ENCODE peak calls at places on chromosomes 5 and 9, in nine cellular contexts. H, O, U, L, A, C, Z, V and K are unnamed samples.

GRCh38 chr9:127058645-127059021 is 63.8 kb downstream of the ANGPTL2 start:
- DNase-seq in H (no peak), O (no peak), U (no peak), L (no peak), A (no peak), C (peak), Z (no peak), V (no peak), K (no peak)

GRCh38 chr9:113653746-113654604 is 190.4 kb downstream of the RGS3 start:
- DNase-seq in H (no peak), O (no peak), U (no peak), L (no peak), A (no peak), C (peak), Z (no peak), V (no peak), K (no peak)

GRCh38 chr5:138824924-138825863 is 49.9 kb downstream of the LRRTM2 start:
- DNase-seq in H (peak), O (no peak), U (peak), L (no peak), A (no peak), C (no peak), Z (no peak), V (peak), K (no peak)

GRCh38 chr5:154770111-154770510 is 14.9 kb downstream of the LARP1 start:
- DNase-seq in H (no peak), O (no peak), U (no peak), L (no peak), A (no peak), C (no peak), Z (no peak), V (no peak), K (no peak)

GRCh38 chr5:106376522-106376921 is 1294.2 kb downstream of the EFNA5 start:
- DNase-seq in H (no peak), O (no peak), U (no peak), L (no peak), A (no peak), C (no peak), Z (no peak), V (peak), K (no peak)

GRCh38 chr5:9337908-9338307 is 208.0 kb downstream of the SEMA5A start:
- DNase-seq in H (no peak), O (no peak), U (peak), L (no peak), A (no peak), C (no peak), Z (no peak), V (peak), K (no peak)

GRCh38 chr9:130445268-130445983 is 665 bp downstream of the ASS1 start:
- DNase-seq in H (no peak), O (peak), U (no peak), L (no peak), A (no peak), C (no peak), Z (no peak), V (peak), K (no peak)

GRCh38 chr9:110099236-110099741 is 108.7 kb downstream of the C9orf152 start:
- DNase-seq in H (no peak), O (no peak), U (peak), L (no peak), A (no peak), C (peak), Z (no peak), V (peak), K (no peak)

GRCh38 chr5:172379481-172379880 is 74.8 kb downstream of the SH3PXD2B start:
- DNase-seq in H (no peak), O (no peak), U (no peak), L (no peak), A (no peak), C (no peak), Z (no peak), V (no peak), K (no peak)

GRCh38 chr5:168875839-168876238 is 296.7 kb upstream of the PANK3 start:
- DNase-seq in H (no peak), O (no peak), U (peak), L (no peak), A (no peak), C (no peak), Z (no peak), V (no peak), K (no peak)

GRCh38 chr9:128713941-128714573 is 9.9 kb downstream of the ZDHHC12 start:
- DNase-seq in H (no peak), O (no peak), U (no peak), L (no peak), A (no peak), C (peak), Z (no peak), V (no peak), K (no peak)

GRCh38 chr5:169557838-169558237 is 25.7 kb upstream of the SPDL1 start:
- DNase-seq in H (no peak), O (no peak), U (no peak), L (no peak), A (no peak), C (no peak), Z (no peak), V (no peak), K (no peak)

GRCh38 chr5:106171132-106171531 is 1499.6 kb downstream of the EFNA5 start:
- DNase-seq in H (no peak), O (no peak), U (no peak), L (no peak), A (no peak), C (no peak), Z (no peak), V (no peak), K (no peak)

GRCh38 chr9:129630967-129631672 is 5.2 kb downstream of the NTMT1 start:
- DNase-seq in H (no peak), O (peak), U (peak), L (no peak), A (no peak), C (no peak), Z (no peak), V (no peak), K (no peak)

GRCh38 chr5:142869883-142870282 is 99.7 kb downstream of the ARHGAP26 start:
- DNase-seq in H (no peak), O (peak), U (no peak), L (no peak), A (no peak), C (no peak), Z (no peak), V (peak), K (no peak)

GRCh38 chr5:91636351-91636750 is 253.2 kb upstream of the ARRDC3 start:
- DNase-seq in H (peak), O (no peak), U (no peak), L (no peak), A (no peak), C (no peak), Z (no peak), V (peak), K (no peak)

GRCh38 chr5:84086517-84086916 is 298.2 kb downstream of the EDIL3 start:
- DNase-seq in H (no peak), O (no peak), U (no peak), L (no peak), A (no peak), C (no peak), Z (no peak), V (no peak), K (no peak)

GRCh38 chr9:3035594-3036389 is 191.9 kb upstream of the PUM3 start:
- DNase-seq in H (peak), O (no peak), U (no peak), L (no peak), A (no peak), C (no peak), Z (no peak), V (no peak), K (no peak)

GRCh38 chr9:110007477-110008270 is 200.3 kb downstream of the C9orf152 start:
- DNase-seq in H (no peak), O (no peak), U (no peak), L (no peak), A (no peak), C (no peak), Z (no peak), V (no peak), K (no peak)

GRCh38 chr9:4375424-4376195 is 75.7 kb upstream of the GLIS3 start:
- DNase-seq in H (peak), O (no peak), U (peak), L (no peak), A (no peak), C (no peak), Z (no peak), V (peak), K (no peak)

GRCh38 chr9:81652058-81652457 is 37.3 kb downstream of the TLE1 start:
- DNase-seq in H (no peak), O (no peak), U (no peak), L (no peak), A (no peak), C (no peak), Z (no peak), V (no peak), K (no peak)

GRCh38 chr5:963310-963672 is 45.3 kb upstream of the NKD2 start:
- DNase-seq in H (no peak), O (no peak), U (no peak), L (no peak), A (no peak), C (no peak), Z (no peak), V (no peak), K (no peak)

GRCh38 chr5:322942-323879 is 1.7 kb downstream of the AHRR start:
- DNase-seq in H (no peak), O (no peak), U (no peak), L (no peak), A (no peak), C (peak), Z (no peak), V (no peak), K (no peak)

GRCh38 chr5:139821806-139822552 is 26.4 kb downstream of the PSD2 start:
- DNase-seq in H (no peak), O (no peak), U (no peak), L (no peak), A (no peak), C (no peak), Z (no peak), V (no peak), K (no peak)

GRCh38 chr5:113340537-113340936 is 94.3 kb downstream of the TSSK1B start:
- DNase-seq in H (peak), O (peak), U (no peak), L (no peak), A (no peak), C (no peak), Z (no peak), V (no peak), K (no peak)
- TF ChIP-seq CTCF in H (no peak), O (no peak), U (peak), L (no peak), A (no peak), C (no peak), Z (no peak), V (peak), K (no peak)

DNA sequence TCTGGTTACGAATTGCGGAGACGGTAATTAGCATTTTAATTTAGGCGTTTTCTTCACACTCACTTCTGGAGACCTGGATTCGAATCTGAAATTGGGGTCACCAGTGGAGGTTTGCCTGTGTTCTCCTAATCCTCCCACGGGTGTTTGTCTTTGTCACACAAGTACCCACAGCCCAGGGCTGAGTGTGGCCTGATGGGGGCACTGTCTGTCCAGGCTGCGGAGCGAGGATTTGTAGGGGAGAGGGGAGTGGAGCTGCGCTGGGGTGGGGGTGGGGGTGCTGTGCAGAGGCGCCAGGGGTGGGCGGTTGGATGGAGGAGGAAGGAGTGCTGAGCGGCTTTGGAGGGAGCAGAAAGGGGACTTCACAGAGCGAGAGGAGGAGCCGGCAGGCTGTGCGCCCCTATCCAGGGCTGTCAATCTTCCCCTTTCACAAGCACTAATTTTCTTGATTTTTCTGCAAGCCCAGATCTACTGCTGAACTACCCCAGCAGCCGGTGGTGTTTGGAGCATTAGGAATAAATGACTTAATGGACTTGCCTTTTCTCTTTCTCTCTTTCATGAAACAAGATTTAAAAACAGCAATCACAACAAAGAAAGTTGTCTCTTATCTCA is 53.1 kb downstream of the TSPAN17 start:
- DNase-seq in H (peak), O (no peak), U (no peak), L (peak), A (peak), C (no peak), Z (no peak), V (peak), K (no peak)
- TF ChIP-seq CTCF in H (peak), O (no peak), U (peak), L (no peak), A (peak), C (no peak), Z (no peak), V (peak), K (peak)

DNA sequence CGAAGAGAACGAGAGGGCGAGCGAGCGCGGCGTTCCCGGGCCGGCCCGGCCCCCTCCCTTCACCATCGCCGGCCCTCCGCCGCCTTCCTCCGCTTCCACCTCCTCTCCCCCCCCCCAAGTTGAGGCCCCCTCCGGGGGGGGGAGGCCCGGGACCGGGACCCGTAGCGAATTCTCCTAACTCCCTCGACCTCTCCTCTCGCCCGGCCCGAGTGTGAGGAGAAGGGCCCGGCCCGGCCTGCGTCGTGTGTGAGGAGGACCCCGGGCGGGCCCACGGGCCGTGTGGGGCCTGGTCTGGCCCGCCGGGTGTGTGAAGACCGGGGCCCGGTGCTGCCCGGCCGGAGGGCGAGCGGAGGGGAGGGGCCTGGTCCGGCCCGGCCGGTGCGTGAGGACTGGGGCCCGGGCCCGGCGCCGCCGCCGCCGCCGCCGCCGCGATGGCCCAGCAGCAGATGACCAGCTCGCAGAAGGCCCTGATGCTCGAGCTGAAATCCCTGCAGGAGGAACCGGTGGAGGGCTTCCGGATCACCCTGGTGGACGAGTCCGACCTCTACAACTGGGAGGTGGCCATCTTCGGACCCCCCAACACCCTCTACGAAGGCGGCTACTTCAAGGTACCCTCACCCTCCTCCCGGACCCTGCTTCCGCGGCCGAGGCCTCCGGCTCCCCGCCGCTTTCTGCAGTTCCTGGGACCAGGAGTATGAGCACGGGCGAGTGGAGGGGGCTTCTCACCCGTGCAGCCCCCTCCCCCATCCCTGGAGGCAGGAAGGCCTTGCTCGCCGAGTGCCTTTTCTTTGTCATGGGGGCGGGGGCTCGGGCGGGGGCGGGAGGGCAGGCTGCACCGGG is 587 bp downstream of the UBE2R2 start:
- DNase-seq in H (peak), O (peak), U (peak), L (peak), A (peak), C (peak), Z (peak), V (peak), K (peak)
- TF ChIP-seq CTCF in H (no peak), O (peak), U (peak), L (no peak), A (peak), C (no peak), Z (no peak), V (peak), K (no peak)

DNA sequence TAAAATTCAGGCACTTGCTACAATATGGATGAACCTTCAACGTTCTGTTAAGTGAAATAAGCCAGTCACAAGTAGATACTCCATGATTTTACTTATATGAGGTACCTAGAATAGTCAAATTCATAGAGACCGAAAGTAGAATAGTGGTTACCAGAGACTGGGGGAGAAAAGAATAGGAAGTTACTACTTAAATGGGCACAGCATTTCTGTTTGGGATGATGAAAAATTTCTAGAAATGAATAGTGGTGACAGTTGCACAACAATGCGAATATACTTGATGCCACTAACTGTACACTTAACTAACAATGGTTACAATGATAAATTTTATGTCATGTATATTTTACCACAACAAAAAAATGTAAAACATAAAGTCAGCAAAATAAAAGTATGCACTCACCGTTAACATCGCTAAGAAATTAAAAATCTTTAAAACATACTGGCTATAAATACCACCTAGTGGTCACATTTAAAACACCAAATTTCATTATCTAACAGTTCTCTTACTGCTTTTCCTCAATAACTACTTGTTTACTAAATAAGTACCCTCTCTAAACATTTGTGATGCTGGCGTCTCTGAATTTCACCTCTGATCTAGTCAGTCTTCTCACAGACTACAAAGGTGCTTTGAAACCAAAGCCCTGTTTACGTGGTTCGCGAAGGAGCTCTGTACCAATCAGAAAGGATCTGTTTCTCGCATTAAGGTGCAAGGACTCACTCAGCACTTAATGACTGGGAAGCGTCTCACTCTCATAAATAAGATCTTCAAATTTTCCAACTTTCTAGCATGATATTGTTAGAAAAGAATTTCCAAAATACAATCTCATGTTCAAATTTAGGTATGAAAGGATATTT is 22.7 kb downstream of the KIF3A start:
- DNase-seq in H (peak), O (no peak), U (no peak), L (no peak), A (no peak), C (no peak), Z (no peak), V (peak), K (no peak)
- TF ChIP-seq CTCF in H (peak), O (peak), U (peak), L (peak), A (peak), C (no peak), Z (peak), V (peak), K (peak)

DNA sequence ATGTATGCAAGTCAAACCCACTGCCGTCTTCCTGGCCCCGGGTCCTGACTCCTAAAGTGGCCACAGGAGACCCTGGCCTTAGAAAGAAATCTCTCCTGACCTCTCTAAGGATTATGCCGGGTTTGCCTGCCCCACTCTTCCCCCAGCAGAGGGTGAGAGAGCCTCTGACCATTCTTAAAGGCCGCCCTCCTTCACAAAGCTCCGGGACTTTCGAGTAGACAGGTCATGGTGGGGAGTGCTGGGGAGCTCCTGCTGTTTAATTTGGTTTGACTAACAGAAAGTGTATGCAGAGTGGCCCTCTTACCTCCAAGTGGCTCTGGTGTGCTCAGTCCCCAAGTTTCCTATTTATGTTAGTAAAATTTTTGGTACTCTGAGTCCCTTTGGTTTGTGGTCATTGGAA is 111.8 kb downstream of the LRRC70 start:
- DNase-seq in H (no peak), O (no peak), U (no peak), L (no peak), A (no peak), C (no peak), Z (no peak), V (no peak), K (no peak)
- TF ChIP-seq CTCF in H (no peak), O (no peak), U (no peak), L (no peak), A (no peak), C (no peak), Z (no peak), V (no peak), K (no peak)

DNA sequence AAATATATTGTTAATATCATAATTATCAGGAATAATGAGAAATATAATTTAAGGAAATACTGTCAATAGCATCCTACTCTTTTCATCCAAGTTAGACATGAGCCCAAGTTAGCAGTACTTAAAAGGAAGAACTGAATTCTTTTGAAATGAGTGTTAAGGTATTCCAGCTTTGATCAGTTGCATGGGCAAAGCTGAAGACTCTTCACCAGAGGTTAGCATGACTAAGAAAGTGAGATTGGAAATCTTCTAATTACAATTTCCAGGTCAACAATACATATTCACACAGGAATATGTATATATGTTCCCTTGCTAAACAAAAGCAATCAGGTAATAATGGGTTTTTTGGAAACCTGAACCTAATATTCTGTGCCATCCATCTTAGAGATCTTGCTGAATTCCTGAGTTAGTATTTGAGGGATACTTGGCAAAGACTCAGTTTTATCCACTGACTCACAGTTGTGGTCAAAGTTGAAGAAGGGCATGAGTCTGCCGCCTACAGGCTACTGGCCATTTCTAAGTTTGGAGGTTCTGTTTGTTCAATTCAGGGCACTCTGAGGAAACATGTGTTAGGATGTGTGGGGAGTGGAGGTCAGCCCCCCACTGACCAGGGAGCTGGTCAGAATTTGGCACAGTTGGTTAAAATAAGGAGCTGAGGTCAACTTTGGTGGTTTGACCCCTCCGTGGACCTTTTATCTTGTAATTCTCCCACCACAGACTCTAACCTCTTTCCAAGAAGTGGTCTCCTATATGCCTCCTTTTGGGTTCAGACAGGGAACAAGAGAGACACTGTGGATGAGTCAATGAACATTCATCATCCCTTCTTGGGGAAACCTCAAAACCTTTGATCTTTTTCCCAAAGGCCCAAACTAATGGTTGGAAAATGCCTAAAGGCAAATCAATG is 118.3 kb downstream of the PIK3R1 start:
- DNase-seq in H (peak), O (no peak), U (peak), L (no peak), A (no peak), C (no peak), Z (no peak), V (peak), K (no peak)
- TF ChIP-seq CTCF in H (peak), O (no peak), U (peak), L (no peak), A (no peak), C (no peak), Z (no peak), V (peak), K (no peak)

DNA sequence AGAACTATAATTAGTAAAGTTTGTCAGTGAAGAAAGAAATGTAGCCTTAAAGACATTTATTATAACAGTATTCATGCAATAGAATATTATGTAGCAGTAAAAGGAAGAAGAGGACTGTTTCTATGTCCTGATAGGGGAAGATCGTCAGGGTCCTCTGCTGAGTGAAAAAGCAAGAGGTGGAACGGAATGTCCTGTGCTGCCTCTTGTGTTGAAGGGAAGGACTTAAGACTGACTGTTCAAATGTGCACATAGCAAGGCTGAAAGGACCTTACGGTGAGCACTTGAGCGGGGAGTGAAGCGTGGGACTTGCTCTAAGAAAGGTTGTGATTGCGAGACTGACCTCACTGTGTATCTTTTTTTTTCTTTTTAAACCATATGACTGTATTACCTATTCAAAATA is 63.2 kb downstream of the SNX24 start:
- DNase-seq in H (peak), O (no peak), U (no peak), L (no peak), A (no peak), C (no peak), Z (no peak), V (peak), K (no peak)
- TF ChIP-seq CTCF in H (no peak), O (no peak), U (no peak), L (no peak), A (no peak), C (no peak), Z (no peak), V (peak), K (no peak)